ENCODE peak calls at places on chromosomes 1 and 21, in six cellular contexts. One of them, this sample, is unnamed.

GRCh38 chr1:108584320-108584968 is 24.5 kb downstream of the EEIG2 start:
- DNase-seq in CD8-positive, alpha-beta T cell: no peak
- DNase-seq in COLO829: no peak
- DNase-seq in ELR: no peak
- DNase-seq in neural crest cell: no peak
- DNase-seq in T follicular helper cell: no peak
- DNase-seq in this sample: no peak

GRCh38 chr1:207088731-207089626 is at the start of gene C4BPB:
- DNase-seq in neural crest cell: no peak
- DNase-seq in T follicular helper cell: no peak
- DNase-seq in CD8-positive, alpha-beta T cell: no peak
- DNase-seq in ELR: no peak
- DNase-seq in COLO829: no peak
- DNase-seq in this sample: no peak

GRCh38 chr1:149846600-149847466 is 52.5 kb upstream of the BOLA1 start:
- DNase-seq in neural crest cell: peak; percentile 0
- DNase-seq in T follicular helper cell: no peak
- DNase-seq in CD8-positive, alpha-beta T cell: no peak
- DNase-seq in ELR: no peak
- DNase-seq in COLO829: no peak
- DNase-seq in this sample: no peak

GRCh38 chr1:221509575-221510360 is 232.1 kb downstream of the DUSP10 start:
- DNase-seq in neural crest cell: no peak
- DNase-seq in ELR: no peak
- DNase-seq in COLO829: no peak
- DNase-seq in CD8-positive, alpha-beta T cell: no peak
- DNase-seq in T follicular helper cell: no peak
- DNase-seq in this sample: no peak

GRCh38 chr1:116671835-116672234 is 4.3 kb upstream of the IGSF3 start:
- DNase-seq in COLO829: no peak
- DNase-seq in T follicular helper cell: no peak
- DNase-seq in CD8-positive, alpha-beta T cell: no peak
- DNase-seq in ELR: no peak
- DNase-seq in neural crest cell: no peak
- DNase-seq in this sample: no peak

GRCh38 chr1:30353637-30354036 is 369.7 kb downstream of the MATN1 start:
- DNase-seq in ELR: peak; percentile 11
- DNase-seq in neural crest cell: no peak
- DNase-seq in CD8-positive, alpha-beta T cell: no peak
- DNase-seq in T follicular helper cell: no peak
- DNase-seq in COLO829: no peak
- DNase-seq in this sample: peak; percentile 53

GRCh38 chr1:192601145-192602048 is 25.8 kb downstream of the RGS1 start:
- DNase-seq in COLO829: peak; percentile 51
- DNase-seq in T follicular helper cell: no peak
- DNase-seq in CD8-positive, alpha-beta T cell: no peak
- DNase-seq in ELR: peak; percentile 51
- DNase-seq in neural crest cell: no peak
- DNase-seq in this sample: no peak

GRCh38 chr1:224292419-224292818 is 37.6 kb downstream of the NVL start:
- DNase-seq in T follicular helper cell: no peak
- DNase-seq in ELR: peak; percentile 20
- DNase-seq in COLO829: no peak
- DNase-seq in CD8-positive, alpha-beta T cell: no peak
- DNase-seq in neural crest cell: no peak
- DNase-seq in this sample: no peak

GRCh38 chr1:61361971-61362370 is 279.6 kb downstream of the NFIA start:
- DNase-seq in CD8-positive, alpha-beta T cell: no peak
- DNase-seq in COLO829: no peak
- DNase-seq in ELR: no peak
- DNase-seq in T follicular helper cell: no peak
- DNase-seq in neural crest cell: no peak
- DNase-seq in this sample: no peak

GRCh38 chr21:38925923-38926322 is 120.2 kb downstream of the ETS2 start:
- DNase-seq in neural crest cell: no peak
- DNase-seq in T follicular helper cell: no peak
- DNase-seq in ELR: peak; percentile 87
- DNase-seq in COLO829: peak; percentile 60
- DNase-seq in CD8-positive, alpha-beta T cell: no peak
- DNase-seq in this sample: peak; percentile 89

GRCh38 chr1:159828916-159829634 is 2.4 kb downstream of the SLAMF8 start:
- DNase-seq in T follicular helper cell: no peak
- DNase-seq in COLO829: no peak
- DNase-seq in CD8-positive, alpha-beta T cell: no peak
- DNase-seq in ELR: peak; percentile 29
- DNase-seq in neural crest cell: peak; percentile 28
- DNase-seq in this sample: peak; percentile 75

GRCh38 chr1:119611701-119612113 is 36.4 kb downstream of the ZNF697 start:
- DNase-seq in T follicular helper cell: peak; percentile 29
- DNase-seq in neural crest cell: peak; percentile 73
- DNase-seq in CD8-positive, alpha-beta T cell: peak; percentile 19
- DNase-seq in ELR: peak; percentile 69
- DNase-seq in COLO829: no peak
- DNase-seq in this sample: no peak

GRCh38 chr1:234315091-234315541 is 58.1 kb upstream of the COA6 start:
- DNase-seq in ELR: peak; percentile 88
- DNase-seq in CD8-positive, alpha-beta T cell: peak; percentile 12
- DNase-seq in COLO829: no peak
- DNase-seq in neural crest cell: no peak
- DNase-seq in T follicular helper cell: no peak
- DNase-seq in this sample: peak; percentile 54